ENCODE peak calls at places on chromosomes 12 and 14, in seven cellular contexts. A, X, R, H, P, O and D are unnamed samples.

GRCh38 chr14:50047274-50047676 is 69.1 kb downstream of the VCPKMT start:
- DNase-seq in A (no peak), X (no peak), R (no peak), H (peak; percentile 45), P (no peak), O (no peak), D (peak; percentile 59)

GRCh38 chr14:57060276-57060956 is 208.3 kb downstream of the EXOC5 start:
- DNase-seq in A (no peak), X (no peak), R (no peak), H (no peak), P (no peak), O (no peak), D (no peak)

GRCh38 chr14:101010835-101011234 is 107.3 kb upstream of the RTL1 start:
- DNase-seq in A (no peak), X (no peak), R (no peak), H (no peak), P (no peak), O (no peak), D (no peak)

GRCh38 chr12:88665051-88665450 is 84.8 kb upstream of the KITLG start:
- DNase-seq in A (no peak), X (no peak), R (no peak), H (no peak), P (no peak), O (no peak), D (no peak)

GRCh38 chr12:47797432-47797831 is 22.3 kb downstream of the HDAC7 start:
- DNase-seq in A (no peak), X (no peak), R (no peak), H (no peak), P (no peak), O (no peak), D (no peak)

GRCh38 chr12:49588761-49589516 is 16.5 kb downstream of the FAM186B start:
- DNase-seq in A (no peak), X (no peak), R (no peak), H (no peak), P (no peak), O (no peak), D (no peak)

GRCh38 chr12:124713436-124714082 is 146.1 kb upstream of the NCOR2 start:
- DNase-seq in A (no peak), X (peak; percentile 18), R (no peak), H (peak; percentile 83), P (no peak), O (no peak), D (peak; percentile 96)

GRCh38 chr12:51270067-51270846 is at the start of gene SMAGP:
- DNase-seq in A (no peak), X (peak; percentile 29), R (no peak), H (peak; percentile 66), P (peak; percentile 90), O (no peak), D (peak; percentile 26)

GRCh38 chr12:120851939-120852338 is 52.2 kb downstream of the SPPL3 start:
- DNase-seq in A (no peak), X (no peak), R (no peak), H (no peak), P (no peak), O (no peak), D (no peak)

GRCh38 chr14:68145036-68145435 is 325.5 kb downstream of the RAD51B start:
- DNase-seq in A (no peak), X (no peak), R (no peak), H (peak; percentile 80), P (no peak), O (no peak), D (peak; percentile 65)

GRCh38 chr12:15648564-15648963 is 140.6 kb downstream of the EPS8 start:
- DNase-seq in A (no peak), X (no peak), R (no peak), H (no peak), P (no peak), O (no peak), D (no peak)

GRCh38 chr14:106037380-106037779 is 511.0 kb downstream of the TMEM121 start:
- DNase-seq in A (no peak), X (no peak), R (no peak), H (no peak), P (no peak), O (no peak), D (no peak)

GRCh38 chr12:109868182-109869051 is 11.9 kb downstream of the GLTP start:
- DNase-seq in A (no peak), X (no peak), R (no peak), H (no peak), P (no peak), O (no peak), D (no peak)

GRCh38 chr14:89249296-89249565 is 167.8 kb downstream of the FOXN3 start:
- DNase-seq in A (no peak), X (no peak), R (no peak), H (no peak), P (no peak), O (no peak), D (no peak)

GRCh38 chr14:77598366-77599050 is 17.9 kb downstream of the SPTLC2 start:
- DNase-seq in A (no peak), X (no peak), R (no peak), H (peak; percentile 44), P (no peak), O (no peak), D (no peak)

GRCh38 chr12:107464644-107465043 is 221.0 kb upstream of the PWP1 start:
- DNase-seq in A (no peak), X (no peak), R (no peak), H (no peak), P (peak; percentile 21), O (no peak), D (no peak)

GRCh38 chr14:45252356-45253069 is 489 bp downstream of the MIS18BP1 start:
- DNase-seq in A (no peak), X (no peak), R (no peak), H (peak; percentile 35), P (peak; percentile 76), O (no peak), D (peak; percentile 42)

GRCh38 chr12:108696111-108696995 is 35.0 kb downstream of the CORO1C start:
- DNase-seq in A (peak; percentile 84), X (no peak), R (no peak), H (no peak), P (no peak), O (no peak), D (no peak)

GRCh38 chr12:47223848-47224213 is 144.1 kb upstream of the AMIGO2 start:
- DNase-seq in A (no peak), X (no peak), R (no peak), H (peak; percentile 2), P (no peak), O (no peak), D (peak; percentile 57)

GRCh38 chr14:78836777-78837176 is 666.6 kb downstream of the NRXN3 start:
- DNase-seq in A (peak; percentile 23), X (no peak), R (peak; percentile 9), H (peak; percentile 37), P (no peak), O (no peak), D (peak; percentile 57)

GRCh38 chr14:100670017-100670974 is 56.4 kb upstream of the DLK1 start:
- DNase-seq in A (no peak), X (no peak), R (no peak), H (no peak), P (no peak), O (no peak), D (no peak)

GRCh38 chr12:52949413-52950331 is 754 bp downstream of the KRT18 start:
- DNase-seq in A (no peak), X (no peak), R (no peak), H (peak; percentile 89), P (no peak), O (no peak), D (peak; percentile 96)

GRCh38 chr12:126353604-126354003 is 1288.4 kb downstream of the AACS start:
- DNase-seq in A (peak; percentile 22), X (no peak), R (no peak), H (no peak), P (no peak), O (no peak), D (no peak)

GRCh38 chr14:72812292-72812851 is 81.5 kb downstream of the DPF3 start:
- DNase-seq in A (no peak), X (no peak), R (peak; percentile 50), H (no peak), P (no peak), O (peak; percentile 50), D (no peak)

GRCh38 chr14:58718226-58718625 is 80.5 kb downstream of the DACT1 start:
- DNase-seq in A (no peak), X (no peak), R (no peak), H (no peak), P (no peak), O (no peak), D (no peak)

GRCh38 chr12:68915055-68915454 is 17.9 kb downstream of the CPM start:
- DNase-seq in A (peak; percentile 35), X (no peak), R (no peak), H (no peak), P (no peak), O (no peak), D (no peak)

GRCh38 chr12:5912011-5912410 is 33.0 kb downstream of the ANO2 start:
- DNase-seq in A (no peak), X (no peak), R (no peak), H (no peak), P (no peak), O (no peak), D (no peak)

GRCh38 chr14:93099643-93100042 is 16.1 kb downstream of the ITPK1 start:
- DNase-seq in A (no peak), X (no peak), R (no peak), H (no peak), P (no peak), O (no peak), D (no peak)

GRCh38 chr12:6392499-6392898 is 8.5 kb downstream of the LTBR start:
- DNase-seq in A (no peak), X (no peak), R (no peak), H (no peak), P (no peak), O (no peak), D (no peak)

GRCh38 chr14:49767473-49768300 is at the start of gene KLHDC2:
- DNase-seq in A (peak; percentile 75), X (peak; percentile 79), R (peak; percentile 80), H (peak; percentile 94), P (peak; percentile 99), O (peak; percentile 59), D (peak; percentile 88)

GRCh38 chr12:3920378-3921141 is 47.4 kb upstream of the PARP11 start:
- DNase-seq in A (no peak), X (no peak), R (no peak), H (peak; percentile 82), P (no peak), O (no peak), D (peak; percentile 64)

GRCh38 chr12:100142851-100143559 is at the start of gene BLTP3B:
- DNase-seq in A (no peak), X (peak; percentile 86), R (peak; percentile 88), H (peak; percentile 86), P (peak; percentile 98), O (peak; percentile 81), D (peak; percentile 78)

GRCh38 chr12:52258335-52258901 is 16.0 kb upstream of the KRT86 start:
- DNase-seq in A (no peak), X (no peak), R (no peak), H (peak; percentile 61), P (peak; percentile 72), O (no peak), D (peak; percentile 44)